ENCODE peak calls at places on chromosomes 2 and 18, in six cellular contexts. P is ovary; I is spleen; D is CD8-positive, alpha-beta T cell; E is neural progenitor cell; Y is fibroblast of lung. S is an unnamed sample. For H3K4me1, the result is how much of the 10 kb centered on the place peaks cover.

GRCh38 chr18:41324934-41325333 is 630.1 kb upstream of the PIK3C3 start:
- DNase-seq in P (no peak), I (no peak), D (no peak), E (no peak), Y (peak), S (peak)

GRCh38 chr2:219253753-219254589 is at the start of gene TUBA4A:
- DNase-seq in P (peak), I (peak), D (peak), E (peak), Y (peak), S (peak)

GRCh38 chr2:64945973-64946736 is 43.0 kb upstream of the SLC1A4 start:
- DNase-seq in P (no peak), I (peak), D (peak), E (peak), Y (no peak), S (no peak)

GRCh38 chr18:42412281-42412680 is 457.2 kb downstream of the PIK3C3 start:
- DNase-seq in P (no peak), I (no peak), D (no peak), E (no peak), Y (peak), S (no peak)

GRCh38 chr2:26576565-26577441 is 64.4 kb downstream of the CIB4 start:
- DNase-seq in P (no peak), I (peak), D (no peak), E (no peak), Y (no peak), S (peak)

GRCh38 chr2:232525796-232526195 is at the start of gene CHRND:
- DNase-seq in P (no peak), I (no peak), D (no peak), E (peak), Y (no peak), S (no peak)

GRCh38 chr18:46676162-46676830 is 19.3 kb upstream of the LOXHD1 start:
- DNase-seq in P (no peak), I (no peak), D (no peak), E (no peak), Y (peak), S (no peak)

GRCh38 chr2:235262750-235263149 is 231.1 kb upstream of the AGAP1 start:
- DNase-seq in P (no peak), I (no peak), D (no peak), E (no peak), Y (no peak), S (no peak)

GRCh38 chr18:24170389-24170788 is 31.5 kb downstream of the CABYR start:
- DNase-seq in P (no peak), I (no peak), D (no peak), E (no peak), Y (no peak), S (no peak)

GRCh38 chr2:119549236-119549635 is 5.0 kb downstream of the CFAP221 start:
- DNase-seq in P (no peak), I (no peak), D (no peak), E (no peak), Y (peak), S (no peak)

GRCh38 chr2:10584843-10585475 is 104.8 kb downstream of the NOL10 start:
- DNase-seq in P (no peak), I (no peak), D (no peak), E (no peak), Y (peak), S (no peak)

GRCh38 chr2:18516112-18516511 is 44.3 kb downstream of the RDH14 start:
- DNase-seq in P (no peak), I (no peak), D (no peak), E (peak), Y (peak), S (no peak)

GRCh38 chr18:23523429-23524212 is 20.3 kb downstream of the RMC1 start:
- DNase-seq in P (no peak), I (no peak), D (no peak), E (no peak), Y (peak), S (no peak)

GRCh38 chr2:8548871-8549221 is 133.0 kb upstream of the ID2 start:
- DNase-seq in P (no peak), I (no peak), D (no peak), E (no peak), Y (no peak), S (peak)

GRCh38 chr2:27040282-27040681 is 7.5 kb downstream of the TMEM214 start:
- DNase-seq in P (no peak), I (peak), D (no peak), E (no peak), Y (no peak), S (no peak)

GRCh38 chr18:49277395-49278036 is 182.9 kb downstream of the DYM start:
- DNase-seq in P (no peak), I (no peak), D (no peak), E (no peak), Y (peak), S (no peak)

GRCh38 chr18:56139792-56140254 is 498.6 kb downstream of the TXNL1 start:
- DNase-seq in P (peak), I (no peak), D (no peak), E (no peak), Y (peak), S (no peak)

GRCh38 chr2:137252934-137253333 is 487.6 kb downstream of the THSD7B start:
- DNase-seq in P (no peak), I (no peak), D (no peak), E (no peak), Y (peak), S (no peak)

GRCh38 chr2:164314148-164314547 is 307.1 kb downstream of the GRB14 start:
- DNase-seq in P (no peak), I (no peak), D (no peak), E (no peak), Y (peak), S (no peak)

GRCh38 chr2:61340242-61340641 is 130.6 kb downstream of the USP34 start:
- DNase-seq in P (no peak), I (no peak), D (no peak), E (no peak), Y (peak), S (no peak)

GRCh38 chr2:237874585-237875161 is 15.2 kb downstream of the RAMP1 start:
- DNase-seq in P (no peak), I (peak), D (no peak), E (no peak), Y (peak), S (no peak)

GRCh38 chr2:169265581-169265980 is 96.8 kb downstream of the LRP2 start:
- DNase-seq in P (no peak), I (no peak), D (no peak), E (no peak), Y (no peak), S (no peak)

GRCh38 chr2:70181363-70181956 is 9.4 kb downstream of the C2orf42 start:
- DNase-seq in P (no peak), I (peak), D (no peak), E (no peak), Y (no peak), S (no peak)

GRCh38 chr2:237815637-237816036 is 17.1 kb downstream of the RBM44 start:
- DNase-seq in P (no peak), I (no peak), D (no peak), E (no peak), Y (no peak), S (no peak)

GRCh38 chr2:95063401-95063958 is 38.0 kb downstream of the MAL start:
- DNase-seq in P (no peak), I (peak), D (no peak), E (no peak), Y (no peak), S (no peak)

GRCh38 chr18:48781041-48781989 is 169.4 kb downstream of the SMAD7 start:
- DNase-seq in P (peak), I (peak), D (no peak), E (peak), Y (peak), S (no peak)

GRCh38 chr18:74597662-74598349 is at the start of gene ZNF407:
- DNase-seq in P (peak), I (peak), D (peak), E (peak), Y (peak), S (peak)

GRCh38 chr2:223944166-223944703 is 900 bp downstream of the WDFY1 start:
- DNase-seq in P (peak), I (peak), D (no peak), E (peak), Y (peak), S (no peak)

GRCh38 chr2:240820014-240820606 is at the start of gene KIF1A:
- DNase-seq in P (no peak), I (peak), D (no peak), E (peak), Y (no peak), S (no peak)

GRCh38 chr2:16773080-16773713 is 107.6 kb upstream of the CYRIA start:
- DNase-seq in P (no peak), I (no peak), D (no peak), E (peak), Y (peak), S (no peak)

GRCh38 chr18:389658-390357 is 110.7 kb downstream of the COLEC12 start:
- DNase-seq in P (no peak), I (no peak), D (no peak), E (no peak), Y (peak), S (no peak)

GRCh38 chr2:132479140-132479539 is 62.5 kb downstream of the GPR39 start:
- DNase-seq in P (no peak), I (no peak), D (no peak), E (no peak), Y (peak), S (no peak)

GRCh38 chr2:161353543-161353942 is 45.3 kb downstream of the PSMD14 start:
- DNase-seq in P (no peak), I (no peak), D (no peak), E (no peak), Y (no peak), S (no peak)

GRCh38 chr2:98911126-98911375 is 25.0 kb downstream of the CRACDL start:
- DNase-seq in P (no peak), I (no peak), D (no peak), E (no peak), Y (no peak), S (no peak)

GRCh38 chr18:60556326-60556725 is 183.8 kb upstream of the MC4R start:
- DNase-seq in P (no peak), I (no peak), D (no peak), E (no peak), Y (no peak), S (no peak)

GRCh38 chr2:122748552-122749011 is 993.1 kb downstream of the TSN start:
- DNase-seq in P (no peak), I (no peak), D (no peak), E (peak), Y (peak), S (no peak)

GRCh38 chr18:48999569-48999968 is 48.8 kb upstream of the SMAD7 start:
- DNase-seq in P (no peak), I (no peak), D (no peak), E (no peak), Y (no peak), S (no peak)

DNA sequence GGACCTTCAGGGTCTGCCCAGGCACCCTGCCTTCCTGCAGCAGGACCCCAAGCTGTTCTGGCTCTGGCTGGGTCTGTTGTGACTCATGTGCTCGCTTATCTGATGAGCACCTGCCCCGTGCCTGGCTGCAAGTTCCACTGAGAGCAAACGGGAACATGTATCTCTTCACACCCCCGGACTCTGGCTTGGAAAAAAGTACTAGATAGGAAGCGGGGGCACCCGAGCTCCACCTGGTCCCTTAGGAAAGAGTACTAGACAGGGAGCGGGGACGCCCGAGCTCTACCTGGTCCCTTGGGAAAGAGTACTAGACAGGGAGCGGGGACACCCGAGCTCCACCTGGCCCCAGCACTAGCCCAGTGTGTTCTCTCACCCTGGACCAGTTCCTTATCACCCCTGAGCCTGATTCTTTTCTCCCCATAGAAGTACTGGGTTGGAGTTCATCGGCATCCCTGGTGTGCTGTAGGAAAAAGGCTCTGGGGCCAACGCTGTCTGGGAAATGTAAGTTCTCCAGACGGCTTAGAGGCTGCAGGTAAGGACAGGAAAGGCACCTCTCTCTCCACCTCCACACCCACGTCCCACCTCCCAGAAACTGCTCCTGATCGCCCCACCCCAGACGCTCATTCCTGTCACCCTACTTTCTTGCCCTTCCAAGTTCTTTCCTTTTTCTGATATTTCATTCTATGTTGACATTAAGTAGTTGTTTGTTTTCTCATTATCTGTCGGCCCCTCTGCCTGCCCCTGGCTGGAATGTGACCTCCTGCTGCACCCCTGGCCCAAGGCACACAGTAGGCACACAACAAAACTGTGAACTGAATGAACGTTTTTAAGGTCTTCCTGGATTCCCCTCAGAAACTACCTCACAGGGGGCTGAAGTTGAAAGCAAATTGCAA is 40.2 kb downstream of the HDAC4 start:
- DNase-seq in P (peak), I (no peak), D (no peak), E (no peak), Y (no peak), S (no peak)
- H3K4me1 ChIP-seq in P (under half), I (under half), D (under half), E (under half), Y (under half), S (under half)

GRCh38 chr2:24831736-24832421 is 38.7 kb downstream of the CENPO start:
- DNase-seq in P (no peak), I (peak), D (no peak), E (peak), Y (no peak), S (peak)

GRCh38 chr2:24830786-24831185 is 37.6 kb downstream of the CENPO start:
- DNase-seq in P (no peak), I (peak), D (no peak), E (no peak), Y (no peak), S (no peak)

GRCh38 chr2:24828641-24829040 is 35.4 kb downstream of the CENPO start:
- DNase-seq in P (no peak), I (peak), D (no peak), E (no peak), Y (no peak), S (no peak)

GRCh38 chr2:24831216-24831615 is 38.0 kb downstream of the CENPO start:
- DNase-seq in P (no peak), I (peak), D (no peak), E (no peak), Y (no peak), S (no peak)

GRCh38 chr2:24830351-24830750 is 37.1 kb downstream of the CENPO start:
- DNase-seq in P (no peak), I (peak), D (no peak), E (no peak), Y (peak), S (no peak)
- TF ChIP-seq CTCF in P (no peak), I (no peak), D (no peak), E (no peak), Y (peak), S (no peak)

GRCh38 chr2:72144746-72145657 is 2.7 kb downstream of the CYP26B1 start:
- DNase-seq in P (peak), I (peak), D (no peak), E (peak), Y (no peak), S (peak)

GRCh38 chr2:72142743-72143440 is 4.8 kb downstream of the CYP26B1 start:
- DNase-seq in P (peak), I (peak), D (no peak), E (peak), Y (no peak), S (no peak)

GRCh38 chr2:72144412-72144745 is 3.3 kb downstream of the CYP26B1 start:
- DNase-seq in P (peak), I (no peak), D (no peak), E (no peak), Y (no peak), S (no peak)

GRCh38 chr2:72141881-72142742 is 5.5 kb downstream of the CYP26B1 start:
- DNase-seq in P (peak), I (peak), D (no peak), E (no peak), Y (no peak), S (no peak)

DNA sequence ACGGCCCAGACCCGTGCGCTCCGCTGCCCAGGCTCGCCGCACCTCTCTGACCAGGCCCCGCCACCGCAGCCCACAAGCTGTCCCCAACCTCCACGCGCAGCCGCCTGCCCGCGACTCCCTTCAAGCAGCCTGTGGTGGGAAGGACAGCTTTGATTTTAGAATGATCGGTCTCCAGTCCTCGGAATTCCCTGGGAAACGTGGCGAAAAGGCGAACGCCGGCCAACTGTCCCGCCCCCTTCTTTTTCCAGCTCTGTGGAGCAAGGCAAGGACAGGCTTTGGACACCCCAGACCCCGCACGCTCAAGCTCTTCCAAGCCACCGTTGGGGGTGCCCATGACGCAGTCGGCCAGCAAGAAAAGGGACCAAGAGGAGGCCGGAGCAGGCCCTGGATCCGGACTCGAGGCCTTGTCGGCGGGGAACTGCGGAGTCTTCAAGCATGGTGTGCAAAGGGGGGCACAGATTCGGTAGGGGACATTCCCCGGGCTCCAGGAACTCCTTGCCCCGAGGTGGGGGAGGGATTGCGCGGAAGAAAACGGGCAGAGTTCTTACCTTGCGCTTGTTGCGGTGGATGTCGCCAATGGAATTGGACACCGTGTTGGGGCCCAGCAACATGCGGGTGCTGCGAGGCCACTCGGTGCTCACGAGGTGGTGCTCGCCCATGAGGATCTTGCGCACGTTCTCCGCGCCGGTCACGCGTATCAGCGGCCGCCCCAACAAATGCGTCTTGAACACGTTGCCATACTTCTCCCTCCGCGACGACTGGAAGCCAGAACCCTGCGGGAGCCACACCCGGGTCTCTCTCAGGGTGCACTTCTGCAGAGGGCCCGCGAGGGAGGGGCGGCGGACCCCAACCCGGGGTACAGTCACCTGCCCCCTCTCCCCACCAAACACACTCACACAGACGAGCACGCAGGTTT is 4.0 kb downstream of the CYP26B1 start:
- DNase-seq in P (peak), I (peak), D (no peak), E (peak), Y (no peak), S (no peak)
- H3K4me3 ChIP-seq in P (peak), I (peak), D (no peak), E (peak), Y (no peak), S (peak)

DNA sequence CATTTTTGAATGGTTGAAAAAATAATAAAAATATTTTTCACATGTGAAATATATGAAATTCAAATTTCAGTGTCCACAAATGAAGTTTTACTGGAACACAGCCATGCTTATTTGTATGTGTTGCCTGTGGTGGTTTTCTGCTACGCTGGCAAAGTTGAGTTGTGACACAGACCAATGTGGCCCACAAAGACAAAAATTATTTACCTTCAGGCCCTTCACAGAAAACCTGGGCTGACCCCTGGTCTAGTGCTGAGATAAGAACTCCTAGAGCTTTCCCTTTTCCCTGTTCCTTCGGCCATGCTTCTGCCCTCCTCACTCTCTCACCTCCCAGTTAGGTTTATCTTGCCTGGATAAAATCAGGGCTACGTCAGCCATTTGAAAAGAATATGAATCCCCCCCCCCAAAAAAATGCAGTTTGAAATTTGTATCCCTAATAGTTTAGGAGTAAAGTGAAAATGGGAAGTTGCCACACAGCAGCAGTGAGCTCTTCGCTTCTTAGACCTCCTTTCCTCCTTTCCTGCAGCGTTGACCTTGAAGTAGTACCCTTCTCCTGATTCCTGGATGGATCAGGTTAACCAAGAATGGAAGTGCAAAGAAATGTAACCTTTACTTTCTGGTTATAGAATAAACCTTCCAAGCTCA is 91.0 kb downstream of the LIMS1 start:
- DNase-seq in P (no peak), I (no peak), D (no peak), E (no peak), Y (no peak), S (no peak)
- H3K4me1 ChIP-seq in P (under half), I (under half), D (under half), E (under half), Y (under half), S (under half)

GRCh38 chr2:6877402-6878305 is at the start of gene RSAD2:
- DNase-seq in P (peak), I (peak), D (no peak), E (no peak), Y (peak), S (no peak)
- TF ChIP-seq CTCF in P (no peak), I (no peak), D (no peak), E (no peak), Y (no peak), S (no peak)